ENCODE peak calls at places on chromosome 3, in five cellular contexts. X, R, A, I and D are unnamed samples.

GRCh38 chr3:72681598-72681997 is 166.6 kb downstream of the SHQ1 start:
- DNase-seq in X (no peak), A (no peak), R (no peak), I (no peak), D (no peak)

GRCh38 chr3:141796436-141797166 is 33.4 kb downstream of the GRK7 start:
- DNase-seq in X (no peak), I (peak), A (no peak), R (no peak), D (no peak)

GRCh38 chr3:101144080-101144479 is 150.9 kb upstream of the ABI3BP start:
- DNase-seq in I (no peak), A (no peak), R (no peak), X (no peak), D (no peak)

GRCh38 chr3:34374521-34374920 is 576.1 kb downstream of the PDCD6IP start:
- DNase-seq in I (no peak), A (no peak), R (no peak), X (no peak), D (no peak)

GRCh38 chr3:93924491-93924890 is 49.2 kb downstream of the PROS1 start:
- DNase-seq in A (no peak), X (no peak), R (no peak), I (no peak), D (no peak)

GRCh38 chr3:44814751-44815150 is 47.0 kb upstream of the TMEM42 start:
- DNase-seq in I (no peak), X (no peak), A (no peak), R (no peak), D (no peak)

GRCh38 chr3:133360476-133360875 is 39.4 kb upstream of the BFSP2 start:
- DNase-seq in I (no peak), X (no peak), R (no peak), A (no peak), D (no peak)

GRCh38 chr3:126682046-126682445 is 22.0 kb upstream of the CHCHD6 start:
- DNase-seq in A (no peak), X (no peak), R (no peak), I (no peak), D (no peak)

GRCh38 chr3:55527381-55527780 is 40.3 kb upstream of the WNT5A start:
- DNase-seq in X (no peak), I (no peak), R (no peak), A (no peak), D (no peak)

GRCh38 chr3:43693594-43693993 is 2.9 kb downstream of the ABHD5 start:
- DNase-seq in R (no peak), A (no peak), X (no peak), I (no peak), D (no peak)

GRCh38 chr3:79467721-79468120 is 300.1 kb downstream of the ROBO1 start:
- DNase-seq in R (peak), A (no peak), X (no peak), I (no peak), D (no peak)

GRCh38 chr3:25594007-25594502 is 70.7 kb downstream of the TOP2B start:
- DNase-seq in A (peak), R (peak), X (peak), I (no peak), D (peak)

GRCh38 chr3:114587973-114588372 is 294.1 kb downstream of the TIGIT start:
- DNase-seq in A (no peak), I (no peak), X (no peak), R (no peak), D (no peak)

GRCh38 chr3:143820466-143821221 is 27.6 kb downstream of the SLC9A9 start:
- DNase-seq in I (no peak), X (no peak), R (no peak), A (no peak), D (no peak)

GRCh38 chr3:150133293-150133692 is 162.6 kb upstream of the PFN2 start:
- DNase-seq in A (no peak), I (no peak), R (no peak), X (no peak), D (no peak)

GRCh38 chr3:162166543-162166942 is 669.9 kb downstream of the OTOL1 start:
- DNase-seq in R (no peak), I (no peak), A (no peak), X (no peak), D (no peak)

GRCh38 chr3:38348903-38349302 is 2.3 kb downstream of the XYLB start:
- DNase-seq in X (no peak), R (peak), A (peak), I (no peak), D (no peak)

GRCh38 chr3:114308830-114309229 is 15.0 kb downstream of the TIGIT start:
- DNase-seq in A (no peak), X (no peak), I (no peak), R (no peak), D (no peak)

GRCh38 chr3:187741403-187742350 is 3.6 kb downstream of the BCL6 start:
- DNase-seq in R (peak), X (peak), A (no peak), I (peak), D (peak)

GRCh38 chr3:194900886-194901522 is 215.3 kb downstream of the FAM43A start:
- DNase-seq in R (no peak), X (no peak), I (no peak), A (no peak), D (no peak)